ENCODE peak calls at places on chromosomes 5 and 9, in five cellular contexts. N is H1, F is HepG2, O is K562, I is GM12878. A is an unnamed sample.

GRCh38 chr9:89366711-89367110 is 48.4 kb downstream of the SECISBP2 start:
- DNase-seq in N (no peak), F (no peak), O (no peak), I (no peak), A (no peak)

GRCh38 chr5:34499001-34499734 is 157.0 kb upstream of the RAI14 start:
- DNase-seq in N (no peak), F (no peak), O (no peak), I (peak; percentile 81), A (no peak)

GRCh38 chr9:80968611-80969010 is 720.7 kb downstream of the TLE1 start:
- DNase-seq in N (no peak), F (no peak), O (no peak), I (no peak), A (no peak)

GRCh38 chr5:39629946-39630345 is 205.2 kb upstream of the DAB2 start:
- DNase-seq in N (no peak), F (no peak), O (no peak), I (no peak), A (no peak)

GRCh38 chr5:91095786-91096380 is 287.2 kb downstream of the ARRDC3 start:
- DNase-seq in N (no peak), F (no peak), O (no peak), I (no peak), A (no peak)

GRCh38 chr9:114989600-114990410 is 59.4 kb upstream of the TNFSF8 start:
- DNase-seq in N (no peak), F (no peak), O (no peak), I (peak; percentile 17), A (no peak)

GRCh38 chr5:58019614-58020013 is 440.3 kb downstream of the PLK2 start:
- DNase-seq in N (no peak), F (no peak), O (no peak), I (no peak), A (no peak)

GRCh38 chr5:16037121-16037520 is 142.5 kb downstream of the MARCHF11 start:
- DNase-seq in N (no peak), F (no peak), O (no peak), I (no peak), A (no peak)

GRCh38 chr9:73143606-73144328 is 7.9 kb upstream of the ANXA1 start:
- DNase-seq in N (no peak), F (no peak), O (no peak), I (no peak), A (peak; percentile 68)

GRCh38 chr9:33329117-33329563 is 38.8 kb downstream of the NFX1 start:
- DNase-seq in N (no peak), F (no peak), O (no peak), I (no peak), A (no peak)

GRCh38 chr5:91956738-91957137 is 573.6 kb upstream of the ARRDC3 start:
- DNase-seq in N (no peak), F (no peak), O (no peak), I (no peak), A (no peak)

GRCh38 chr5:16889972-16890519 is 46.0 kb downstream of the MYO10 start:
- DNase-seq in N (no peak), F (no peak), O (no peak), I (no peak), A (no peak)

GRCh38 chr9:14326264-14326826 is 12.4 kb upstream of the NFIB start:
- DNase-seq in N (no peak), F (no peak), O (no peak), I (no peak), A (no peak)

GRCh38 chr5:168592014-168592368 is 12.8 kb upstream of the PANK3 start:
- DNase-seq in N (no peak), F (peak; percentile 98), O (no peak), I (no peak), A (no peak)
- TF ChIP-seq YY1 in N (no peak), F (no peak), O (no peak), I (no peak), A (no peak)

GRCh38 chr9:136202449-136203405 is 2.2 kb downstream of the LHX3 start:
- DNase-seq in N (no peak), F (no peak), O (no peak), I (no peak), A (no peak)

GRCh38 chr9:136204086-136204805 is 682 bp downstream of the LHX3 start:
- DNase-seq in N (no peak), F (no peak), O (no peak), I (no peak), A (no peak)

GRCh38 chr9:136204838-136205706 is at the start of gene LHX3:
- DNase-seq in N (no peak), F (no peak), O (peak; percentile 68), I (no peak), A (no peak)

GRCh38 chr9:136201609-136202448 is 3.1 kb downstream of the LHX3 start:
- DNase-seq in N (no peak), F (no peak), O (peak; percentile 84), I (no peak), A (no peak)

GRCh38 chr9:136203406-136204085 is 1.4 kb downstream of the LHX3 start:
- DNase-seq in N (no peak), F (no peak), O (no peak), I (no peak), A (no peak)
- TF ChIP-seq EZH2 in N (peak; percentile 40), F (no peak), O (no peak), I (no peak), A (no peak)

GRCh38 chr5:37739817-37740261 is 100.0 kb downstream of the GDNF start:
- DNase-seq in N (no peak), F (no peak), O (no peak), I (no peak), A (no peak)
- TF ChIP-seq YY1 in N (no peak), F (no peak), O (no peak), I (no peak), A (no peak)

GRCh38 chr5:77627869-77628674 is 10.4 kb downstream of the OTP start:
- DNase-seq in N (no peak), F (no peak), O (no peak), I (no peak), A (no peak)
- TF ChIP-seq EZH2 in N (peak; percentile 97), F (no peak), O (no peak), I (no peak), A (no peak)

GRCh38 chr5:56534102-56534501 is 281.2 kb upstream of the MAP3K1 start:
- DNase-seq in N (no peak), F (peak; percentile 46), O (peak; percentile 24), I (no peak), A (peak; percentile 24)
- TF ChIP-seq YY1 in N (no peak), F (no peak), O (no peak), I (no peak), A (no peak)

DNA sequence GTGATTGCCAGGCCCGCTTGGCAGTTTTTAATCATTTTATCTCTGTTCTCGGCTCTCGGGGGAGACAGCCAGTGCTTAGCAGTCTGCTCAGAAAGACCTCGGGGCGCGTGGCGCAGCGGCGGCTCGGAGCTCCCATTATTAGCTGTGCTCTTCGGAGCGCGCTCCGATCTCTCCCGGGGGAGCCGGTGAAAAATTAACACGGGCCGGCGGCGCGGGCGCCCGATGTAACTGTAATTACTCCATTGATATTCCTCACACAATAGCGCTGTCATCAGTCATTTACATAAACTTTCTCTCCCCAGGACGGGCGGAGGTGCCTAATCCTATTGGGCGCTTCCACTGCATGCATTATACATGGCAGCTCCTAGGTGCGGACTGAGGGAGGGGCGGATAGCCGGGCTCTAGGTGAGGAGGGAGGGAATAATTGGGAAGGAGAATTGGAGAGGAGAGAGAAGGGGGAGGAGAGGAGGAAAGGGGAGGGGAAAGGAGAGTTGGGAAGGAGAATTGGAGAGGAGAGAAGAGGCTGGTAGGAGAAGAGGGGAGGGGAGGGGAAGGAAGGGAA is 24.9 kb downstream of the LMX1B start:
- DNase-seq in N (no peak), F (no peak), O (no peak), I (no peak), A (no peak)
- TF ChIP-seq EZH2 in N (peak; percentile 42), F (no peak), O (no peak), I (no peak), A (no peak)

GRCh38 chr5:74839228-74839627 is 27.0 kb downstream of the FAM169A start:
- DNase-seq in N (no peak), F (no peak), O (no peak), I (no peak), A (no peak)
- TF ChIP-seq YY1 in N (no peak), F (no peak), O (no peak), I (no peak), A (no peak)

GRCh38 chr9:122309861-122310260 is 45.2 kb downstream of the MRRF start:
- DNase-seq in N (no peak), F (no peak), O (no peak), I (no peak), A (no peak)
- TF ChIP-seq EZH2 in N (no peak), F (no peak), O (no peak), I (no peak), A (no peak)

GRCh38 chr5:133735346-133735745 is 123.0 kb upstream of the FSTL4 start:
- DNase-seq in N (no peak), F (peak; percentile 29), O (no peak), I (no peak), A (no peak)
- TF ChIP-seq YY1 in N (no peak), F (no peak), O (no peak), I (no peak), A (no peak)